ENCODE peak calls at places on chromosomes 1 and 21, in five cellular contexts. V is transverse colon, A is A673, K is fibroblast of lung, I is A549. F is an unnamed sample.

GRCh38 chr1:226626577-226626956 is 78.0 kb downstream of the STUM start:
- DNase-seq in A (peak), K (peak), V (peak), I (peak), F (no peak)

GRCh38 chr1:244137261-244137660 is 86.2 kb downstream of the ZBTB18 start:
- DNase-seq in K (no peak), I (no peak), V (no peak), A (no peak), F (no peak)

GRCh38 chr21:38179504-38179900 is 77.3 kb upstream of the KCNJ15 start:
- DNase-seq in I (no peak), A (no peak), V (no peak), K (no peak), F (no peak)

GRCh38 chr1:244654284-244655038 is 1.5 kb downstream of the DESI2 start:
- DNase-seq in V (no peak), A (peak), I (no peak), K (no peak), F (no peak)

GRCh38 chr21:37041706-37042271 is 31.1 kb downstream of the PIGP start:
- DNase-seq in A (no peak), I (no peak), K (no peak), V (no peak), F (no peak)

GRCh38 chr1:200336111-200336845 is 73.6 kb downstream of the ZNF281 start:
- DNase-seq in I (peak), A (no peak), K (peak), V (no peak), F (no peak)

GRCh38 chr1:34918609-34919561 is 10.6 kb downstream of the DLGAP3 start:
- DNase-seq in I (no peak), V (no peak), A (no peak), K (no peak), F (no peak)

GRCh38 chr1:227273557-227273956 is 44.7 kb downstream of the CDC42BPA start:
- DNase-seq in A (peak), V (no peak), I (no peak), K (peak), F (no peak)

GRCh38 chr1:156859523-156860112 is 701 bp upstream of the INSRR start:
- DNase-seq in A (no peak), V (no peak), K (peak), I (no peak), F (no peak)

GRCh38 chr1:11594222-11594621 is 60.0 kb downstream of the FBXO2 start:
- DNase-seq in I (no peak), V (no peak), K (peak), A (peak), F (peak)

GRCh38 chr1:209643295-209644020 is 8.8 kb downstream of the LAMB3 start:
- DNase-seq in V (no peak), I (no peak), K (peak), A (no peak), F (no peak)

GRCh38 chr1:243390315-243390875 is 134.6 kb downstream of the SDCCAG8 start:
- DNase-seq in V (no peak), K (no peak), A (no peak), I (no peak), F (no peak)

GRCh38 chr1:44021156-44021555 is 10.1 kb downstream of the SLC6A9 start:
- DNase-seq in K (no peak), V (no peak), A (no peak), I (no peak), F (no peak)

DNA sequence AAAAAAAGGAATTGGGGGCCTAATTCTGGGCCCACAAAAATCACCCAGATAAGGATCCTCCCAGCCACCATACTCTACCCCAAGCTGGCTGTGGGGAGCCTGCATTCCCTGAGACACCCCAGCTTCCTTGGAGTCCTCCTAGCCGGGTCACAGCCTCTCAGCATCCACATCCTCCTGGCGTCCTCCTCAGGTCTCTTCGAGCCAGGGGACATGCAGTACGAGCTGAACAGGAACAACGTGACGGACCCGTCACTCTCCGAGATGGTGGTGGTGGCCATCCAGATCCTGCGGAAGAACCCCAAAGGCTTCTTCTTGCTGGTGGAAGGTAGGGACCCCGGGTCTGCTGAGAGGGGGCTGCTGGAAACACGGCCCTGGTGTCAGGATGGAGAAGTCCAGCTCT is 64.3 kb downstream of the ALPL start:
- DNase-seq in A (no peak), I (no peak), K (no peak), V (no peak), F (no peak)
- H3K4me3 ChIP-seq in A (no peak), I (no peak), K (no peak), V (no peak), F (no peak)

GRCh38 chr1:186330758-186331157 is 44.3 kb downstream of the TPR start:
- DNase-seq in V (no peak), I (no peak), K (no peak), A (peak), F (no peak)
- TF ChIP-seq CTCF in V (peak), I (no peak), K (peak), A (peak), F (peak)

GRCh38 chr1:155009742-155010141 is 7.1 kb downstream of the ZBTB7B start:
- DNase-seq in K (no peak), V (no peak), I (no peak), A (no peak), F (no peak)
- H3K4me3 ChIP-seq in K (no peak), V (peak), I (no peak), A (no peak), F (no peak)

GRCh38 chr1:170660281-170660713 is 3.6 kb upstream of the PRRX1 start:
- DNase-seq in K (no peak), I (no peak), A (no peak), V (no peak), F (no peak)

GRCh38 chr1:170663011-170663410 is 920 bp upstream of the PRRX1 start:
- DNase-seq in I (no peak), A (no peak), V (no peak), K (peak), F (no peak)

GRCh38 chr1:170662561-170662971 is 1.4 kb upstream of the PRRX1 start:
- DNase-seq in I (no peak), K (no peak), V (no peak), A (no peak), F (no peak)

GRCh38 chr1:170660874-170661645 is 2.9 kb upstream of the PRRX1 start:
- DNase-seq in A (no peak), I (no peak), V (no peak), K (peak), F (no peak)

DNA sequence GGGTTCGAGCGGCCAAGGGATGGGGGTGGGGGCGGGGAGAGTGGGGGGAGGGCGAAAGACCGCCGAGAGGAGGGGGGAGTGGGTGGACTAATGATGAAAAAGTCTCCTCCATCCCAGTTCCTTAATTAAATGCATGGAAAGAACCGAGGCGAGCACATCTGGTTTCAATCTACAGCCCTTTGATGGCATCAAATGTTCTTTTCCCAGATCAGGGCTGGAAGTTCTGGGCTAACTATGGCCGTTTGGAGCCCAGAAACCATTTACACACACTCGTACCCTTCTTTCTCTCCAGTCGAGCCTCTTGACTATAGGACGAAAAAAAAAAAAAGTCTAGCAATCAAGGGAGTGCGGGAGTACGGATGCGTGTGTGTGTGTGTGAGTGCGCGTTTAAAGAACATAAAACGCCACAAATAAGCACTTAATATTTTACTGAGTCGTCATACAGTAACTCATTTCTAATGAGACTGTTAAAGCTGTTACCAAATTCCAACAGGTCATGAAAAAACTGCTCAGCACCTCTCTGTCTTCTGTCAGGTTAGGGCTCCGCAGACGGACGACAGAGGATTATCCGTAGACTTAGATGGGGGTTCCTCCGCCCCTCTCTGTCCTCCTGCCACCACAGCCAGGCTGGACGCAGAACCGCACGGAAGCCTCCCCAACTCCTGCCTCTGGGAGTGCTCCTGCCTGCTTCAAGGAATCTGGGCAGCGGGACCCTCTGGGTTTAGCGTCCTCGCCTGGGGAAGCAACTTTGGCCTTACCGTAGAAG is 2.1 kb upstream of the PRRX1 start:
- DNase-seq in I (no peak), A (peak), K (peak), V (no peak), F (no peak)
- TF ChIP-seq CTCF in I (no peak), A (no peak), K (no peak), V (no peak), F (no peak)

F was measured in AG09309.